ENCODE peak calls at places on chromosomes 2 and 18, in five cellular contexts. D, M, R, S and T are unnamed samples.

GRCh38 chr2:182668671-182669070 is 47.4 kb upstream of the DNAJC10 start:
- DNase-seq in D (peak; percentile 23), M (no peak), R (no peak), S (peak; percentile 35), T (no peak)

GRCh38 chr2:234917245-234917975 is 34.4 kb upstream of the SH3BP4 start:
- DNase-seq in D (no peak), M (no peak), R (no peak), S (no peak), T (no peak)

GRCh38 chr2:61045999-61046398 is 19.7 kb upstream of the SANBR start:
- DNase-seq in D (no peak), M (no peak), R (no peak), S (no peak), T (no peak)

GRCh38 chr2:12501469-12502147 is 215.1 kb upstream of the TRIB2 start:
- DNase-seq in D (no peak), M (no peak), R (peak; percentile 68), S (no peak), T (no peak)

GRCh38 chr2:96835830-96836229 is 8.0 kb downstream of the ANKRD23 start:
- DNase-seq in D (no peak), M (no peak), R (no peak), S (no peak), T (no peak)

GRCh38 chr2:12766421-12766879 is 49.7 kb downstream of the TRIB2 start:
- DNase-seq in D (no peak), M (no peak), R (no peak), S (no peak), T (no peak)

GRCh38 chr2:230578106-230578505 is 134.5 kb upstream of the CAB39 start:
- DNase-seq in D (no peak), M (no peak), R (no peak), S (no peak), T (no peak)

GRCh38 chr18:9333441-9334350 is 877 bp upstream of the TWSG1 start:
- DNase-seq in D (peak; percentile 40), M (no peak), R (peak; percentile 65), S (no peak), T (no peak)

GRCh38 chr18:23337599-23338444 is 115.3 kb upstream of the RIOK3 start:
- DNase-seq in D (no peak), M (no peak), R (no peak), S (peak; percentile 29), T (no peak)

GRCh38 chr2:3244486-3244885 is 133.1 kb downstream of the EIPR1 start:
- DNase-seq in D (no peak), M (no peak), R (no peak), S (no peak), T (no peak)

GRCh38 chr18:79634593-79634992 is 45.0 kb upstream of the CTDP1 start:
- DNase-seq in D (no peak), M (no peak), R (peak; percentile 58), S (no peak), T (no peak)

GRCh38 chr2:158060862-158061435 is 40.7 kb upstream of the UPP2 start:
- DNase-seq in D (no peak), M (no peak), R (no peak), S (no peak), T (no peak)

GRCh38 chr2:54903736-54904554 is 146.3 kb downstream of the RTN4 start:
- DNase-seq in D (peak; percentile 54), M (peak; percentile 9), R (no peak), S (peak; percentile 96), T (peak; percentile 95)

GRCh38 chr18:75132068-75132467 is 76.9 kb downstream of the PTGR3 start:
- DNase-seq in D (no peak), M (no peak), R (no peak), S (no peak), T (no peak)

GRCh38 chr18:22683196-22683676 is 249.9 kb upstream of the RBBP8 start:
- DNase-seq in D (peak; percentile 98), M (no peak), R (no peak), S (peak; percentile 90), T (no peak)

GRCh38 chr2:207561386-207562080 is 31.8 kb downstream of the CREB1 start:
- DNase-seq in D (no peak), M (no peak), R (no peak), S (no peak), T (no peak)

GRCh38 chr2:32805104-32806095 is 141.4 kb upstream of the LTBP1 start:
- DNase-seq in D (peak; percentile 35), M (no peak), R (no peak), S (peak; percentile 19), T (no peak)

GRCh38 chr2:238108423-238109201 is 8.5 kb downstream of the ESPNL start:
- DNase-seq in D (no peak), M (no peak), R (peak; percentile 58), S (no peak), T (no peak)

GRCh38 chr2:109381327-109381820 is 232.4 kb downstream of the SEPTIN10 start:
- DNase-seq in D (no peak), M (no peak), R (no peak), S (no peak), T (no peak)

GRCh38 chr2:149735237-149735958 is 147.8 kb upstream of the MMADHC start:
- DNase-seq in D (no peak), M (no peak), R (no peak), S (no peak), T (no peak)

GRCh38 chr2:17804358-17804757 is 11.9 kb upstream of the MSGN1 start:
- DNase-seq in D (no peak), M (no peak), R (no peak), S (no peak), T (no peak)

GRCh38 chr2:62806231-62806630 is 100.7 kb downstream of the EHBP1 start:
- DNase-seq in D (no peak), M (no peak), R (no peak), S (no peak), T (no peak)

GRCh38 chr2:55133467-55134315 is 83.4 kb upstream of the RTN4 start:
- DNase-seq in D (no peak), M (no peak), R (peak; percentile 71), S (peak; percentile 21), T (no peak)

GRCh38 chr2:150462772-150463171 is 24.7 kb downstream of the RND3 start:
- DNase-seq in D (no peak), M (no peak), R (no peak), S (no peak), T (no peak)

GRCh38 chr18:44325903-44326650 is 354.6 kb upstream of the SETBP1 start:
- DNase-seq in D (peak; percentile 75), M (no peak), R (no peak), S (no peak), T (no peak)

GRCh38 chr2:33111002-33111446 is 164.3 kb downstream of the LTBP1 start:
- DNase-seq in D (no peak), M (no peak), R (no peak), S (no peak), T (no peak)

GRCh38 chr2:150994041-150994440 is 267.6 kb downstream of the RBM43 start:
- DNase-seq in D (no peak), M (no peak), R (no peak), S (no peak), T (no peak)

GRCh38 chr2:117835990-117836760 is 21.7 kb downstream of the DDX18 start:
- DNase-seq in D (peak; percentile 77), M (peak; percentile 7), R (peak; percentile 87), S (peak; percentile 35), T (no peak)

GRCh38 chr2:216504376-216504762 is 5.7 kb downstream of the RPL37A start:
- DNase-seq in D (no peak), M (no peak), R (no peak), S (no peak), T (no peak)

GRCh38 chr2:47354817-47355653 is 47.9 kb upstream of the MSH2 start:
- DNase-seq in D (no peak), M (no peak), R (no peak), S (no peak), T (no peak)

GRCh38 chr18:39215920-39216319 is 1650.3 kb upstream of the CELF4 start:
- DNase-seq in D (no peak), M (no peak), R (no peak), S (no peak), T (no peak)